ENCODE peak calls at places on chromosome 18, in eight cellular contexts. D is ascending aorta, X is hepatocyte, A is AG04450, H is uterus, J is SJSA1, K is iPS DF 6.9, C is fibroblast of lung. B is an unnamed sample.
A peak's percentile ranks its signal among the peaks of the same experiment; 100 is the strongest.

GRCh38 chr18:63161032-63161727 is 158.4 kb downstream of the BCL2 start:
- DNase-seq in H (no peak), J (peak; percentile 38), A (no peak), X (no peak), C (no peak), D (no peak), K (no peak), B (no peak)

GRCh38 chr18:66872277-66872676 is 268.4 kb upstream of the CDH19 start:
- DNase-seq in A (no peak), K (no peak), X (peak; percentile 11), D (no peak), H (no peak), C (peak; percentile 16), J (no peak), B (no peak)

GRCh38 chr18:59612461-59612860 is 84.8 kb downstream of the CCBE1 start:
- DNase-seq in A (no peak), H (peak; percentile 33), J (no peak), K (no peak), X (no peak), D (no peak), C (peak; percentile 91), B (no peak)

GRCh38 chr18:68847219-68847860 is 49.5 kb downstream of the CCDC102B start:
- DNase-seq in A (peak; percentile 11), X (peak; percentile 16), K (no peak), H (no peak), D (no peak), J (no peak), C (peak; percentile 78), B (no peak)

GRCh38 chr18:4455113-4455811 is at the start of gene DLGAP1:
- DNase-seq in C (no peak), D (peak; percentile 79), A (no peak), J (peak; percentile 11), X (peak; percentile 84), K (no peak), H (no peak), B (peak; percentile 92)

GRCh38 chr18:77207540-77207939 is 42.1 kb upstream of the GALR1 start:
- DNase-seq in K (peak; percentile 45), J (peak; percentile 73), C (peak; percentile 78), X (peak; percentile 25), A (peak; percentile 27), H (peak; percentile 86), D (peak; percentile 82), B (peak; percentile 73)

GRCh38 chr18:35746826-35747339 is 165.3 kb downstream of the GALNT1 start:
- DNase-seq in K (no peak), A (no peak), H (no peak), J (no peak), X (no peak), C (no peak), D (no peak), B (no peak)

GRCh38 chr18:8627107-8627472 is 17.9 kb downstream of the RAB12 start:
- DNase-seq in D (no peak), A (no peak), X (no peak), K (no peak), H (no peak), C (no peak), J (no peak), B (no peak)

GRCh38 chr18:56298935-56299334 is 339.5 kb downstream of the TXNL1 start:
- DNase-seq in D (no peak), K (no peak), H (no peak), X (peak; percentile 16), A (no peak), C (peak; percentile 37), J (peak; percentile 31), B (no peak)

GRCh38 chr18:8752329-8752728 is 47.0 kb downstream of the MTCL1 start:
- DNase-seq in A (no peak), D (no peak), K (no peak), H (no peak), X (no peak), J (no peak), C (peak; percentile 61), B (no peak)

GRCh38 chr18:54223568-54224241 is 764 bp downstream of the MBD2 start:
- DNase-seq in K (no peak), J (peak; percentile 47), C (peak; percentile 92), D (peak; percentile 81), X (peak; percentile 67), H (peak; percentile 65), A (peak; percentile 80), B (peak; percentile 74)

GRCh38 chr18:12361770-12362378 is 15.2 kb downstream of the AFG3L2 start:
- DNase-seq in H (no peak), A (no peak), D (no peak), X (no peak), C (no peak), J (no peak), K (no peak), B (no peak)

GRCh38 chr18:48843162-48843561 is 107.6 kb downstream of the SMAD7 start:
- DNase-seq in C (no peak), X (no peak), D (no peak), K (no peak), J (no peak), A (no peak), H (no peak), B (no peak)

GRCh38 chr18:42929857-42930256 is 185.6 kb downstream of the RIT2 start:
- DNase-seq in X (no peak), C (peak; percentile 42), H (no peak), J (no peak), K (no peak), D (no peak), A (no peak), B (peak; percentile 69)

GRCh38 chr18:70720607-70721006 is 431.8 kb downstream of the SOCS6 start:
- DNase-seq in J (no peak), H (no peak), D (peak; percentile 64), X (no peak), K (no peak), A (no peak), C (no peak), B (no peak)

GRCh38 chr18:75071866-75072671 is 136.9 kb downstream of the PTGR3 start:
- DNase-seq in D (peak; percentile 50), C (no peak), H (no peak), A (no peak), X (no peak), J (no peak), K (no peak), B (no peak)

GRCh38 chr18:50790956-50791355 is 28.9 kb downstream of the MRO start:
- DNase-seq in X (no peak), D (no peak), H (no peak), C (no peak), A (no peak), J (no peak), K (no peak), B (no peak)

GRCh38 chr18:42112657-42113420 is 157.8 kb downstream of the PIK3C3 start:
- DNase-seq in H (no peak), J (peak; percentile 3), D (no peak), K (no peak), C (no peak), X (no peak), A (no peak), B (no peak)

GRCh38 chr18:58078889-58079573 is 35.0 kb downstream of the NEDD4L start:
- DNase-seq in K (no peak), X (no peak), H (no peak), C (no peak), D (no peak), J (no peak), A (no peak), B (no peak)

GRCh38 chr18:5895300-5895885 is at the start of gene TMEM200C:
- DNase-seq in X (peak; percentile 75), C (peak; percentile 34), K (no peak), A (no peak), D (no peak), J (no peak), H (peak; percentile 23), B (peak; percentile 84)

GRCh38 chr18:5892772-5893431 is 2.4 kb downstream of the TMEM200C start:
- DNase-seq in D (no peak), A (no peak), H (no peak), J (no peak), X (no peak), K (no peak), C (no peak), B (no peak)

GRCh38 chr18:5895886-5896740 is 791 bp upstream of the TMEM200C start:
- DNase-seq in H (peak; percentile 40), D (no peak), K (no peak), J (peak; percentile 71), C (peak; percentile 56), X (peak; percentile 69), A (no peak), B (peak; percentile 85)

GRCh38 chr18:5894215-5894612 is 1.1 kb downstream of the TMEM200C start:
- DNase-seq in H (no peak), J (no peak), K (no peak), A (no peak), C (no peak), X (no peak), D (no peak), B (no peak)

GRCh38 chr18:5894613-5895299 is 566 bp downstream of the TMEM200C start:
- DNase-seq in H (no peak), K (no peak), A (no peak), C (peak; percentile 12), D (no peak), X (no peak), J (peak; percentile 54), B (peak; percentile 79)
- H3K27me3 ChIP-seq in H (peaks cover 4% of the 10 kb centered on the region), K (peaks cover 2% of the 10 kb centered on the region), A (no peaks in the 10 kb centered on the region), C (peaks cover 33% of the 10 kb centered on the region), D (peaks cover 15% of the 10 kb centered on the region), X (peaks cover 65% of the 10 kb centered on the region), J (peaks cover 24% of the 10 kb centered on the region), B (peaks cover 40% of the 10 kb centered on the region)

GRCh38 chr18:79439201-79440023 is 43.7 kb downstream of the NFATC1 start:
- DNase-seq in J (no peak), C (no peak), H (peak; percentile 54), X (peak; percentile 56), K (no peak), D (no peak), A (no peak), B (no peak)
- H3K27me3 ChIP-seq in J (no peaks in the 10 kb centered on the region), C (no peaks in the 10 kb centered on the region), H (no peaks in the 10 kb centered on the region), X (no peaks in the 10 kb centered on the region), K (no peaks in the 10 kb centered on the region), D (no peaks in the 10 kb centered on the region), A (no peaks in the 10 kb centered on the region), B (no peaks in the 10 kb centered on the region)

GRCh38 chr18:46621871-46622270 is 35.1 kb downstream of the LOXHD1 start:
- DNase-seq in X (no peak), C (no peak), D (no peak), K (no peak), J (no peak), H (no peak), A (no peak), B (peak; percentile 61)
- H3K27me3 ChIP-seq in X (no peaks in the 10 kb centered on the region), C (no peaks in the 10 kb centered on the region), D (no peaks in the 10 kb centered on the region), K (no peaks in the 10 kb centered on the region), J (no peaks in the 10 kb centered on the region), H (no peaks in the 10 kb centered on the region), A (no peaks in the 10 kb centered on the region), B (no peaks in the 10 kb centered on the region)

GRCh38 chr18:22183647-22184161 is 14.3 kb downstream of the GATA6 start:
- DNase-seq in J (no peak), C (no peak), X (no peak), K (no peak), D (no peak), H (no peak), A (no peak), B (peak; percentile 39)

GRCh38 chr18:22180722-22181121 is 11.3 kb downstream of the GATA6 start:
- DNase-seq in K (no peak), J (no peak), X (no peak), A (no peak), D (no peak), C (no peak), H (no peak), B (peak; percentile 57)

GRCh38 chr18:22185298-22185697 is 15.9 kb downstream of the GATA6 start:
- DNase-seq in K (no peak), A (no peak), C (no peak), H (no peak), J (no peak), D (no peak), X (no peak), B (peak; percentile 79)

GRCh38 chr18:22185723-22186386 is 16.5 kb downstream of the GATA6 start:
- DNase-seq in J (no peak), C (no peak), X (no peak), H (no peak), K (no peak), D (no peak), A (no peak), B (peak; percentile 41)

GRCh38 chr18:22182884-22183610 is 13.7 kb downstream of the GATA6 start:
- DNase-seq in D (no peak), X (no peak), H (no peak), K (no peak), C (no peak), J (no peak), A (no peak), B (no peak)
- H3K27me3 ChIP-seq in D (no peaks in the 10 kb centered on the region), X (no peaks in the 10 kb centered on the region), H (no peaks in the 10 kb centered on the region), K (peaks cover 12% of the 10 kb centered on the region), C (no peaks in the 10 kb centered on the region), J (no peaks in the 10 kb centered on the region), A (no peaks in the 10 kb centered on the region), B (peaks cover 7% of the 10 kb centered on the region)

B was measured in endodermal cell.